ENCODE peak calls at places on chromosomes 6 and 20, in eight cellular contexts. One of them, this sample, is unnamed.

GRCh38 chr6:169427856-169428255 is 174.2 kb upstream of the THBS2 start:
- DNase-seq in HFFc6: peak
- DNase-seq in iris pigment epithelial cell: peak
- DNase-seq in cardiac muscle cell: peak
- DNase-seq in stimulated activated CD4-positive, alpha-beta T cell treated with anti-CD3 and anti-CD28 coated beads, Interleukin-2, amount 100 ng/mL, for 4 hours: no peak
- DNase-seq in frontal cortex: no peak
- DNase-seq in fibroblast of the conjunctiva: peak
- DNase-seq in activated T-helper 1 cell treated with anti-CD3 and anti-CD28 coated beads, Interleukin-12 subunit alpha, Interleukin-12 subunit beta, Interleukin-2, Interleukin-4 antibody, amounts not matched to agents 30 ng/mL and 10 ng/mL and 1 ng/mL, durations not matched to agents 14 hours and 24 hours and 36 hours: no peak
- DNase-seq in this sample: no peak

GRCh38 chr6:11245406-11245990 is 13.0 kb upstream of the NEDD9 start:
- DNase-seq in cardiac muscle cell: no peak
- DNase-seq in frontal cortex: no peak
- DNase-seq in iris pigment epithelial cell: no peak
- DNase-seq in stimulated activated CD4-positive, alpha-beta T cell treated with anti-CD3 and anti-CD28 coated beads, Interleukin-2, amount 100 ng/mL, for 4 hours: no peak
- DNase-seq in fibroblast of the conjunctiva: no peak
- DNase-seq in activated T-helper 1 cell treated with anti-CD3 and anti-CD28 coated beads, Interleukin-12 subunit alpha, Interleukin-12 subunit beta, Interleukin-2, Interleukin-4 antibody, amounts not matched to agents 30 ng/mL and 10 ng/mL and 1 ng/mL, durations not matched to agents 14 hours and 24 hours and 36 hours: no peak
- DNase-seq in HFFc6: no peak
- DNase-seq in this sample: no peak

GRCh38 chr6:118667988-118668387 is 16.6 kb upstream of the CEP85L start:
- DNase-seq in iris pigment epithelial cell: peak
- DNase-seq in frontal cortex: no peak
- DNase-seq in cardiac muscle cell: peak
- DNase-seq in fibroblast of the conjunctiva: no peak
- DNase-seq in activated T-helper 1 cell treated with anti-CD3 and anti-CD28 coated beads, Interleukin-12 subunit alpha, Interleukin-12 subunit beta, Interleukin-2, Interleukin-4 antibody, amounts not matched to agents 30 ng/mL and 10 ng/mL and 1 ng/mL, durations not matched to agents 14 hours and 24 hours and 36 hours: no peak
- DNase-seq in stimulated activated CD4-positive, alpha-beta T cell treated with anti-CD3 and anti-CD28 coated beads, Interleukin-2, amount 100 ng/mL, for 4 hours: no peak
- DNase-seq in HFFc6: no peak
- DNase-seq in this sample: no peak

GRCh38 chr20:46204594-46205205 is 86.6 kb downstream of the CD40 start:
- DNase-seq in activated T-helper 1 cell treated with anti-CD3 and anti-CD28 coated beads, Interleukin-12 subunit alpha, Interleukin-12 subunit beta, Interleukin-2, Interleukin-4 antibody, amounts not matched to agents 30 ng/mL and 10 ng/mL and 1 ng/mL, durations not matched to agents 14 hours and 24 hours and 36 hours: no peak
- DNase-seq in HFFc6: no peak
- DNase-seq in fibroblast of the conjunctiva: no peak
- DNase-seq in cardiac muscle cell: no peak
- DNase-seq in iris pigment epithelial cell: no peak
- DNase-seq in frontal cortex: no peak
- DNase-seq in stimulated activated CD4-positive, alpha-beta T cell treated with anti-CD3 and anti-CD28 coated beads, Interleukin-2, amount 100 ng/mL, for 4 hours: no peak
- DNase-seq in this sample: no peak

GRCh38 chr6:113047148-113047547 is 700.0 kb downstream of the RFPL4B start:
- DNase-seq in fibroblast of the conjunctiva: no peak
- DNase-seq in activated T-helper 1 cell treated with anti-CD3 and anti-CD28 coated beads, Interleukin-12 subunit alpha, Interleukin-12 subunit beta, Interleukin-2, Interleukin-4 antibody, amounts not matched to agents 30 ng/mL and 10 ng/mL and 1 ng/mL, durations not matched to agents 14 hours and 24 hours and 36 hours: no peak
- DNase-seq in HFFc6: peak
- DNase-seq in cardiac muscle cell: no peak
- DNase-seq in iris pigment epithelial cell: peak
- DNase-seq in frontal cortex: no peak
- DNase-seq in stimulated activated CD4-positive, alpha-beta T cell treated with anti-CD3 and anti-CD28 coated beads, Interleukin-2, amount 100 ng/mL, for 4 hours: no peak
- DNase-seq in this sample: no peak

GRCh38 chr6:49849121-49849907 is 17.0 kb downstream of the CRISP1 start:
- DNase-seq in fibroblast of the conjunctiva: peak
- DNase-seq in activated T-helper 1 cell treated with anti-CD3 and anti-CD28 coated beads, Interleukin-12 subunit alpha, Interleukin-12 subunit beta, Interleukin-2, Interleukin-4 antibody, amounts not matched to agents 30 ng/mL and 10 ng/mL and 1 ng/mL, durations not matched to agents 14 hours and 24 hours and 36 hours: no peak
- DNase-seq in iris pigment epithelial cell: peak
- DNase-seq in HFFc6: peak
- DNase-seq in frontal cortex: peak
- DNase-seq in cardiac muscle cell: peak
- DNase-seq in stimulated activated CD4-positive, alpha-beta T cell treated with anti-CD3 and anti-CD28 coated beads, Interleukin-2, amount 100 ng/mL, for 4 hours: no peak
- DNase-seq in this sample: no peak

GRCh38 chr6:74768120-74768519 is 437.7 kb downstream of the COL12A1 start:
- DNase-seq in activated T-helper 1 cell treated with anti-CD3 and anti-CD28 coated beads, Interleukin-12 subunit alpha, Interleukin-12 subunit beta, Interleukin-2, Interleukin-4 antibody, amounts not matched to agents 30 ng/mL and 10 ng/mL and 1 ng/mL, durations not matched to agents 14 hours and 24 hours and 36 hours: no peak
- DNase-seq in frontal cortex: no peak
- DNase-seq in cardiac muscle cell: no peak
- DNase-seq in stimulated activated CD4-positive, alpha-beta T cell treated with anti-CD3 and anti-CD28 coated beads, Interleukin-2, amount 100 ng/mL, for 4 hours: no peak
- DNase-seq in iris pigment epithelial cell: no peak
- DNase-seq in fibroblast of the conjunctiva: peak
- DNase-seq in HFFc6: no peak
- DNase-seq in this sample: no peak

GRCh38 chr20:48999890-49000870 is 45.9 kb upstream of the CSE1L start:
- DNase-seq in fibroblast of the conjunctiva: no peak
- DNase-seq in stimulated activated CD4-positive, alpha-beta T cell treated with anti-CD3 and anti-CD28 coated beads, Interleukin-2, amount 100 ng/mL, for 4 hours: no peak
- DNase-seq in frontal cortex: no peak
- DNase-seq in cardiac muscle cell: no peak
- DNase-seq in HFFc6: no peak
- DNase-seq in iris pigment epithelial cell: no peak
- DNase-seq in activated T-helper 1 cell treated with anti-CD3 and anti-CD28 coated beads, Interleukin-12 subunit alpha, Interleukin-12 subunit beta, Interleukin-2, Interleukin-4 antibody, amounts not matched to agents 30 ng/mL and 10 ng/mL and 1 ng/mL, durations not matched to agents 14 hours and 24 hours and 36 hours: no peak
- DNase-seq in this sample: no peak

GRCh38 chr6:31158863-31159855 is 770 bp downstream of the TCF19 start:
- DNase-seq in fibroblast of the conjunctiva: no peak
- DNase-seq in stimulated activated CD4-positive, alpha-beta T cell treated with anti-CD3 and anti-CD28 coated beads, Interleukin-2, amount 100 ng/mL, for 4 hours: no peak
- DNase-seq in HFFc6: no peak
- DNase-seq in activated T-helper 1 cell treated with anti-CD3 and anti-CD28 coated beads, Interleukin-12 subunit alpha, Interleukin-12 subunit beta, Interleukin-2, Interleukin-4 antibody, amounts not matched to agents 30 ng/mL and 10 ng/mL and 1 ng/mL, durations not matched to agents 14 hours and 24 hours and 36 hours: peak
- DNase-seq in frontal cortex: no peak
- DNase-seq in iris pigment epithelial cell: peak
- DNase-seq in cardiac muscle cell: peak
- DNase-seq in this sample: peak

GRCh38 chr6:13710552-13711383 is 867 bp downstream of the RANBP9 start:
- DNase-seq in iris pigment epithelial cell: peak
- DNase-seq in frontal cortex: peak
- DNase-seq in cardiac muscle cell: no peak
- DNase-seq in HFFc6: no peak
- DNase-seq in activated T-helper 1 cell treated with anti-CD3 and anti-CD28 coated beads, Interleukin-12 subunit alpha, Interleukin-12 subunit beta, Interleukin-2, Interleukin-4 antibody, amounts not matched to agents 30 ng/mL and 10 ng/mL and 1 ng/mL, durations not matched to agents 14 hours and 24 hours and 36 hours: peak
- DNase-seq in fibroblast of the conjunctiva: no peak
- DNase-seq in stimulated activated CD4-positive, alpha-beta T cell treated with anti-CD3 and anti-CD28 coated beads, Interleukin-2, amount 100 ng/mL, for 4 hours: peak
- DNase-seq in this sample: peak

GRCh38 chr6:118784641-118785164 is 109.2 kb upstream of the ASF1A start:
- DNase-seq in iris pigment epithelial cell: no peak
- DNase-seq in HFFc6: no peak
- DNase-seq in activated T-helper 1 cell treated with anti-CD3 and anti-CD28 coated beads, Interleukin-12 subunit alpha, Interleukin-12 subunit beta, Interleukin-2, Interleukin-4 antibody, amounts not matched to agents 30 ng/mL and 10 ng/mL and 1 ng/mL, durations not matched to agents 14 hours and 24 hours and 36 hours: no peak
- DNase-seq in frontal cortex: peak
- DNase-seq in stimulated activated CD4-positive, alpha-beta T cell treated with anti-CD3 and anti-CD28 coated beads, Interleukin-2, amount 100 ng/mL, for 4 hours: no peak
- DNase-seq in fibroblast of the conjunctiva: no peak
- DNase-seq in cardiac muscle cell: peak
- DNase-seq in this sample: no peak

GRCh38 chr20:24948939-24949679 is at the start of gene CST7:
- DNase-seq in HFFc6: no peak
- DNase-seq in activated T-helper 1 cell treated with anti-CD3 and anti-CD28 coated beads, Interleukin-12 subunit alpha, Interleukin-12 subunit beta, Interleukin-2, Interleukin-4 antibody, amounts not matched to agents 30 ng/mL and 10 ng/mL and 1 ng/mL, durations not matched to agents 14 hours and 24 hours and 36 hours: peak
- DNase-seq in iris pigment epithelial cell: no peak
- DNase-seq in cardiac muscle cell: peak
- DNase-seq in stimulated activated CD4-positive, alpha-beta T cell treated with anti-CD3 and anti-CD28 coated beads, Interleukin-2, amount 100 ng/mL, for 4 hours: peak
- DNase-seq in fibroblast of the conjunctiva: no peak
- DNase-seq in frontal cortex: no peak
- DNase-seq in this sample: no peak

This sample was measured in B cell.